ENCODE peak calls at places on chromosomes 7 and 10, in eight cellular contexts. G is stimulated activated CD8-positive, alpha-beta memory T cell treated with anti-CD3 and anti-CD28 coated beads, Interleukin-4, amount 100 ng/mL, for 1 hour; Y is kidney epithelial cell; Q is DMS153; H is neuronal stem cell; M is Panc1; C is activated CD4-positive, CD25-positive, alpha-beta regulatory T cell treated with anti-CD3 and anti-CD28 coated beads, Interleukin-2, amount 50 U/mL, for 72 hours; D is nephron progenitor cell. T is an unnamed sample.

GRCh38 chr7:55545496-55545895 is 26.8 kb downstream of the VOPP1 start:
- DNase-seq in Q (no peak), D (no peak), M (no peak), H (no peak), G (no peak), C (no peak), Y (peak), T (no peak)

GRCh38 chr10:13346912-13347234 is 1.2 kb downstream of the SEPHS1 start:
- DNase-seq in Q (no peak), G (no peak), M (no peak), Y (no peak), D (no peak), C (no peak), H (no peak), T (peak)

GRCh38 chr7:113099284-113099919 is 12.8 kb upstream of the GPR85 start:
- DNase-seq in G (no peak), C (no peak), D (no peak), Y (no peak), Q (no peak), H (no peak), M (no peak), T (no peak)

GRCh38 chr10:78343266-78343665 is 309.6 kb downstream of the RPS24 start:
- DNase-seq in D (no peak), H (no peak), Y (no peak), G (no peak), Q (no peak), M (no peak), C (no peak), T (no peak)

GRCh38 chr10:90930971-90931841 is 10.3 kb upstream of the ANKRD1 start:
- DNase-seq in C (no peak), D (peak), G (no peak), M (no peak), Y (peak), Q (no peak), H (no peak), T (no peak)

GRCh38 chr7:46321556-46322205 is 400.6 kb upstream of the IGFBP3 start:
- DNase-seq in D (no peak), H (no peak), Q (no peak), G (no peak), Y (peak), C (no peak), M (no peak), T (no peak)

GRCh38 chr10:86687750-86688149 is 19.4 kb downstream of the LDB3 start:
- DNase-seq in G (no peak), D (no peak), M (no peak), C (no peak), Y (no peak), Q (no peak), H (no peak), T (no peak)

GRCh38 chr7:103447073-103447960 is 1.3 kb upstream of the SLC26A5 start:
- DNase-seq in H (peak), C (no peak), Y (peak), D (peak), Q (peak), G (no peak), M (peak), T (peak)

GRCh38 chr7:112288301-112288700 is 81.8 kb downstream of the ZNF277 start:
- DNase-seq in Q (no peak), Y (no peak), M (no peak), H (no peak), D (no peak), C (no peak), G (no peak), T (no peak)

GRCh38 chr10:96863922-96864543 is 31.9 kb downstream of the LCOR start:
- DNase-seq in D (no peak), Y (peak), G (no peak), Q (peak), M (peak), C (no peak), H (no peak), T (peak)

GRCh38 chr10:98425511-98426352 is 10.8 kb upstream of the PYROXD2 start:
- DNase-seq in G (peak), Y (no peak), H (peak), C (peak), M (peak), D (peak), Q (peak), T (peak)

GRCh38 chr7:95508780-95509179 is 23.0 kb downstream of the ASB4 start:
- DNase-seq in Q (no peak), M (no peak), D (no peak), Y (no peak), H (no peak), C (no peak), G (no peak), T (no peak)

GRCh38 chr7:142560166-142560565 is 189.1 kb upstream of the PRSS1 start:
- DNase-seq in G (no peak), C (no peak), D (no peak), Y (no peak), Q (no peak), M (no peak), H (no peak), T (no peak)

GRCh38 chr10:69213601-69214311 is 6.4 kb upstream of the HKDC1 start:
- DNase-seq in H (no peak), G (no peak), Q (no peak), C (no peak), Y (no peak), M (no peak), D (no peak), T (no peak)

GRCh38 chr10:88122571-88122970 is 259.1 kb downstream of the PTEN start:
- DNase-seq in M (no peak), C (no peak), G (no peak), Y (no peak), H (no peak), D (no peak), Q (no peak), T (no peak)

GRCh38 chr7:116952640-116953371 is 495 bp upstream of the ST7 start:
- DNase-seq in Y (no peak), Q (no peak), M (peak), C (no peak), D (peak), H (peak), G (peak), T (peak)

GRCh38 chr10:77604941-77605351 is 32.7 kb downstream of the KCNMA1 start:
- DNase-seq in H (no peak), Y (no peak), C (no peak), G (no peak), Q (peak), D (no peak), M (no peak), T (peak)

GRCh38 chr7:45120-46090 is 147.0 kb upstream of the FAM20C start:
- DNase-seq in Y (no peak), D (no peak), C (no peak), M (no peak), Q (no peak), G (no peak), H (no peak), T (no peak)

GRCh38 chr10:124450010-124450782 is at the start of gene NKX1-2:
- DNase-seq in M (no peak), G (no peak), D (peak), Y (no peak), H (peak), C (no peak), Q (no peak), T (peak)

GRCh38 chr7:121966538-121967332 is 93.8 kb downstream of the PTPRZ1 start:
- DNase-seq in D (no peak), H (no peak), M (no peak), Q (no peak), Y (no peak), G (no peak), C (no peak), T (no peak)

GRCh38 chr7:150896562-150897209 is 44.4 kb downstream of the AOC1 start:
- DNase-seq in G (no peak), M (no peak), Y (no peak), H (no peak), C (no peak), Q (no peak), D (no peak), T (no peak)

GRCh38 chr10:77485847-77486246 is 151.8 kb downstream of the KCNMA1 start:
- DNase-seq in M (no peak), G (no peak), C (no peak), Y (no peak), Q (no peak), H (no peak), D (no peak), T (no peak)

GRCh38 chr7:141571059-141571458 is 19.8 kb downstream of the AGK start:
- DNase-seq in M (no peak), H (no peak), G (no peak), Y (no peak), Q (no peak), C (no peak), D (no peak), T (no peak)

GRCh38 chr7:37833107-37833817 is 15.1 kb upstream of the NME8 start:
- DNase-seq in C (no peak), Y (no peak), G (no peak), M (no peak), D (peak), Q (peak), H (peak), T (peak)

GRCh38 chr7:117020605-117021002 is 67.3 kb downstream of the ST7 start:
- DNase-seq in Y (no peak), Q (no peak), D (no peak), M (no peak), C (no peak), G (no peak), H (peak), T (peak)

GRCh38 chr7:140745654-140746053 is 49.1 kb downstream of the NDUFB2 start:
- DNase-seq in Y (no peak), D (no peak), C (no peak), M (no peak), G (no peak), H (no peak), Q (no peak), T (no peak)

GRCh38 chr7:120039138-120039537 is 233.8 kb upstream of the KCND2 start:
- DNase-seq in Y (no peak), Q (no peak), C (no peak), H (no peak), M (no peak), D (no peak), G (no peak), T (no peak)

GRCh38 chr10:132319853-132320669 is 11.9 kb upstream of the LRRC27 start:
- DNase-seq in G (no peak), H (no peak), Q (no peak), D (no peak), M (peak), C (no peak), Y (peak), T (no peak)

GRCh38 chr7:141754939-141755338 is 9.0 kb upstream of the TAS2R3 start:
- DNase-seq in H (peak), Y (no peak), M (no peak), G (no peak), D (peak), Q (no peak), C (no peak), T (peak)

GRCh38 chr7:123440202-123440601 is 94.2 kb downstream of the IQUB start:
- DNase-seq in M (no peak), Y (no peak), C (no peak), G (no peak), H (peak), Q (no peak), D (no peak), T (peak)

GRCh38 chr7:69373171-69374035 is 224.9 kb upstream of the AUTS2 start:
- DNase-seq in Y (no peak), G (no peak), H (no peak), M (no peak), D (no peak), C (no peak), Q (no peak), T (no peak)

GRCh38 chr7:108813247-108814014 is 243.8 kb downstream of the DNAJB9 start:
- DNase-seq in C (no peak), D (no peak), M (no peak), Q (no peak), G (no peak), Y (no peak), H (no peak), T (no peak)

GRCh38 chr7:12314199-12314598 is 89.5 kb downstream of the VWDE start:
- DNase-seq in Q (no peak), M (no peak), G (no peak), Y (no peak), H (no peak), D (no peak), C (no peak), T (no peak)

GRCh38 chr10:14670551-14671240 is 104.0 kb downstream of the FAM107B start:
- DNase-seq in Y (no peak), M (no peak), D (no peak), H (no peak), Q (no peak), C (no peak), G (no peak), T (no peak)

GRCh38 chr7:150958603-150959002 is 19.5 kb downstream of the KCNH2 start:
- DNase-seq in G (no peak), H (no peak), Y (no peak), M (no peak), D (no peak), C (no peak), Q (no peak), T (no peak)

GRCh38 chr10:128512767-128513166 is 386.5 kb upstream of the MKI67 start:
- DNase-seq in D (no peak), H (no peak), G (no peak), M (no peak), Q (no peak), Y (no peak), C (no peak), T (no peak)

GRCh38 chr10:101682172-101682825 is 12.7 kb downstream of the FBXW4 start:
- DNase-seq in Q (no peak), Y (no peak), C (no peak), M (no peak), D (no peak), H (no peak), G (no peak), T (no peak)

GRCh38 chr10:80507484-80507880 is 30.2 kb upstream of the SH2D4B start:
- DNase-seq in H (no peak), G (no peak), D (no peak), C (no peak), M (no peak), Y (no peak), Q (no peak), T (no peak)

T was measured in NCI-H146.